ENCODE peak calls at places on chromosomes 12 and 14, in nine cellular contexts. Z is transverse colon, W is fibroblast of pulmonary artery, T is pancreas, E is adrenal gland, V is fibroblast of villous mesenchyme, L is PC-3, I is body of pancreas, X is cardiac muscle cell. J is an unnamed sample.

GRCh38 chr14:50210074-50210473 is 21.3 kb downstream of the SOS2 start:
- DNase-seq in Z (no peak), W (no peak), T (no peak), E (no peak), V (no peak), L (no peak), I (no peak), X (no peak), J (no peak)

GRCh38 chr12:13293086-13293485 is 96.6 kb downstream of the EMP1 start:
- DNase-seq in Z (no peak), W (no peak), T (no peak), E (no peak), V (no peak), L (no peak), I (no peak), X (no peak), J (no peak)

GRCh38 chr12:93164103-93164880 is 213.4 kb upstream of the NUDT4 start:
- DNase-seq in Z (peak), W (no peak), T (no peak), E (no peak), V (no peak), L (peak), I (no peak), X (no peak), J (no peak)

GRCh38 chr12:1034243-1034642 is 43.2 kb downstream of the ERC1 start:
- DNase-seq in Z (no peak), W (no peak), T (no peak), E (no peak), V (no peak), L (no peak), I (no peak), X (no peak), J (no peak)

GRCh38 chr12:86521870-86522269 is 265.7 kb upstream of the MGAT4C start:
- DNase-seq in Z (no peak), W (no peak), T (no peak), E (no peak), V (no peak), L (no peak), I (no peak), X (no peak), J (no peak)

GRCh38 chr14:76541594-76542219 is 165.8 kb downstream of the ESRRB start:
- DNase-seq in Z (no peak), W (no peak), T (no peak), E (no peak), V (no peak), L (no peak), I (no peak), X (no peak), J (no peak)

GRCh38 chr12:45726594-45727300 is 2.8 kb upstream of the ARID2 start:
- DNase-seq in Z (peak), W (peak), T (peak), E (peak), V (peak), L (peak), I (peak), X (peak), J (no peak)

GRCh38 chr14:60311417-60311816 is 62.4 kb downstream of the PPM1A start:
- DNase-seq in Z (no peak), W (peak), T (no peak), E (peak), V (peak), L (peak), I (no peak), X (peak), J (no peak)

GRCh38 chr12:68800294-68800693 is 7.7 kb upstream of the MDM2 start:
- DNase-seq in Z (no peak), W (no peak), T (no peak), E (no peak), V (no peak), L (peak), I (peak), X (no peak), J (no peak)

GRCh38 chr12:45547822-45548221 is 181.7 kb upstream of the ARID2 start:
- DNase-seq in Z (no peak), W (peak), T (no peak), E (no peak), V (peak), L (peak), I (no peak), X (peak), J (peak)

GRCh38 chr12:105317942-105318614 is 12.4 kb upstream of the C12orf75 start:
- DNase-seq in Z (no peak), W (no peak), T (no peak), E (no peak), V (no peak), L (no peak), I (peak), X (no peak), J (no peak)

GRCh38 chr14:57254884-57255283 is 13.8 kb downstream of the EXOC5 start:
- DNase-seq in Z (no peak), W (no peak), T (no peak), E (no peak), V (no peak), L (no peak), I (no peak), X (no peak), J (no peak)

GRCh38 chr14:93007225-93007997 is 84.5 kb downstream of the CHGA start:
- DNase-seq in Z (peak), W (peak), T (no peak), E (peak), V (peak), L (peak), I (peak), X (peak), J (peak)

GRCh38 chr14:52073251-52073650 is 4.4 kb upstream of the NID2 start:
- DNase-seq in Z (no peak), W (peak), T (no peak), E (no peak), V (peak), L (peak), I (no peak), X (peak), J (no peak)

GRCh38 chr12:75489613-75490210 is 9.2 kb downstream of the GLIPR1 start:
- DNase-seq in Z (no peak), W (peak), T (no peak), E (no peak), V (no peak), L (peak), I (no peak), X (peak), J (no peak)

GRCh38 chr14:56374421-56374820 is 205.2 kb upstream of the TMEM260 start:
- DNase-seq in Z (no peak), W (peak), T (no peak), E (no peak), V (no peak), L (no peak), I (no peak), X (peak), J (no peak)

GRCh38 chr14:104137297-104138097 is 890 bp upstream of the KIF26A start:
- DNase-seq in Z (peak), W (peak), T (peak), E (peak), V (peak), L (peak), I (peak), X (peak), J (no peak)

GRCh38 chr12:70393787-70394519 is 27.9 kb downstream of the KCNMB4 start:
- DNase-seq in Z (no peak), W (peak), T (no peak), E (peak), V (peak), L (peak), I (no peak), X (peak), J (no peak)

GRCh38 chr14:92897922-92898599 is 24.9 kb upstream of the CHGA start:
- DNase-seq in Z (no peak), W (no peak), T (no peak), E (no peak), V (no peak), L (peak), I (no peak), X (peak), J (no peak)

GRCh38 chr12:125652689-125653088 is 587.5 kb downstream of the AACS start:
- DNase-seq in Z (no peak), W (no peak), T (no peak), E (no peak), V (no peak), L (no peak), I (no peak), X (no peak), J (no peak)

GRCh38 chr12:72025524-72025923 is 86.9 kb downstream of the TPH2 start:
- DNase-seq in Z (no peak), W (no peak), T (no peak), E (no peak), V (no peak), L (peak), I (no peak), X (no peak), J (no peak)

GRCh38 chr14:103052407-103052806 is 4.9 kb downstream of the CDC42BPB start:
- DNase-seq in Z (no peak), W (no peak), T (no peak), E (no peak), V (no peak), L (no peak), I (no peak), X (no peak), J (no peak)

GRCh38 chr12:131536337-131536736 is 174.6 kb upstream of the SFSWAP start:
- DNase-seq in Z (no peak), W (no peak), T (no peak), E (no peak), V (no peak), L (no peak), I (no peak), X (no peak), J (no peak)

GRCh38 chr12:31406345-31406744 is 80.4 kb upstream of the SINHCAF start:
- DNase-seq in Z (no peak), W (no peak), T (no peak), E (no peak), V (no peak), L (no peak), I (no peak), X (no peak), J (peak)

GRCh38 chr14:53355581-53356112 is 202.5 kb upstream of the DDHD1 start:
- DNase-seq in Z (no peak), W (peak), T (no peak), E (no peak), V (peak), L (peak), I (no peak), X (peak), J (no peak)

GRCh38 chr14:91870001-91870400 is 2.7 kb upstream of the TC2N start:
- DNase-seq in Z (peak), W (no peak), T (no peak), E (no peak), V (no peak), L (peak), I (peak), X (no peak), J (no peak)
- H3K4me3 ChIP-seq in Z (no peak), W (no peak), T (no peak), E (no peak), V (no peak), L (peak), I (no peak), X (no peak), J (no peak)

DNA sequence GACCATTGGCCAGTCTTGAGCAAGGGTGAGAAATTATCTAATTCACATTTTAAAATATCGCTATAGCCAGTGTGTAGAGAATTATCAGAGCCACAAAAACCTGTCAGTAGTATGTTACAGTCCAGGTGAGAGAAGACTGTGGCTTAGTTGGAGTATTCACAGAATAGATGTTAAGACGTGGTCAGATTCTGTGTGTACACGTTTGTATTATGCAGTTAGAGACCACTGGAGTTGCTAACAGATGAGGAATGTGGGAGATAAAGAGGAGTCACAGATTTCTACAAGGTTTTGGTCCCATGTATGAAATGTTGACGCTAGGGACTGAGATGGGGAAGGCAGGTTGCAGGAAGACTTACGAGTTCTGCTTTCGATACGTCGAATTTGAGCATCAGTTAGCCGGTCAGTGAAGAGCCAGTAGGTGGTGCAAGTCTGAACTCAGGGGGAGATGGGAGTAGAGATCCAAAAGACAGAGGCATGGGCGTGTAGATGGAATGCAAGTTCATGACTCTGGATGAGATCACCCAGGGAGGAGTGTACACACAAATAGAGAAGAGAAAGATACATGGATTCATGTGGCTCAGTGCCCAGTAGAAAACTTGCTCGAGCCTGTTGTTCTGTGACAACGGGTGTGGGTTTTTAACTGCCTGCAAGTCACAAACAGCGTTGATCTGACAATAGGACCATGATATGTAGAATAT is 114.8 kb upstream of the FLRT2 start:
- DNase-seq in Z (no peak), W (peak), T (no peak), E (peak), V (peak), L (peak), I (peak), X (peak), J (no peak)
- TF ChIP-seq CTCF in Z (no peak), W (peak), T (no peak), E (peak), V (peak), L (peak), I (peak), X (peak), J (no peak)

GRCh38 chr12:39072658-39073057 is 167.3 kb upstream of the CPNE8 start:
- DNase-seq in Z (no peak), W (no peak), T (no peak), E (no peak), V (no peak), L (no peak), I (no peak), X (no peak), J (no peak)
- H3K4me3 ChIP-seq in Z (no peak), W (no peak), T (no peak), E (no peak), V (no peak), L (no peak), I (no peak), X (no peak), J (no peak)

DNA sequence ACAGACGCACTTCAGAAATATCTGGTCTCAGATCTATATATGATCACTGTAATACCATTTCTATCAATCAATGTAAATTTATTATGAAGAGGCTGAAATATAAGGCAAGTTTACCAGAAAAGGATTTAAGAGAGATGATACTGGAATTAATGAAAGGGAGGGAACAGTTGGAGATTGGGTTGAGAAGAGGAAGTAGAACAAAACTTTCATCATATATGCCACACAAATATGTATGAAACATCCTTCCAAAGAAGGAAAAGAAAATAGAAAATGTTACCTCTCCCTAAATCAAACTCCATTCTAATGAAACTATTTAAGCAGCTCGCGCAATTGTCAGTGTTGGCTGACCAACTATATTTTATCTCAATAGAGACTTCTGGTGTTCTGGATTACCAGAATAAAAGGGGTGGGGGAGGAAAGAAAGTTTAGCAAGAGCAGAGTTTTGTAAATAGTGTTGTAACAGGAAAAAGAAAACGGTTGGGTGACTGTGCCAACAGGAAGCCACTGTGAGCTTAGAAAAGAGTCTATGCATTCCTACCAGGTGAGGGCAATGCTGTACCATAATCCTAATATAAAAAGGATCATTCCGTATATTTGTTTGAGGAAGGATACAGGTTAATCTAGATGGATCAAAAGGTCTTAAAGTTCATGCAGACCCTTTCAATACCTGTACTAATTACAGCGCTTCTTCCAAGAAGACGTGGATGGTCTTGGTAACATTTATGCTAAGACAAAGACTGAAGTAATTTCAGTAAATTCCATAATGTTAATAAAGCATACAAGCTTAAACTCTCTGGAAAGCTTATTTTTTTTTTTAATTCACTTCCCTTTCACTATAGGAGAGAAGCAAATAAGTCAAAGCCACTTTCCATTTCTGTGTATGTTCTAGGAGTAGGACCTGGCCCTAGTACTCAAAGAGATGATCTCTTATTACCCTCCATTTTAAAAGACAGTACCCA is 14.5 kb upstream of the LLPH start:
- DNase-seq in Z (peak), W (peak), T (no peak), E (peak), V (peak), L (peak), I (peak), X (peak), J (no peak)
- TF ChIP-seq CTCF in Z (peak), W (peak), T (no peak), E (peak), V (peak), L (peak), I (peak), X (peak), J (peak)

J was measured in GM12864.